ENCODE peak calls at places on chromosomes 12 and 14, in four cellular contexts. Q is esophagus squamous epithelium, Z is lung, I is neuronal stem cell. O is an unnamed sample. For H3K4me1, the result is how much of the 10 kb centered on the place peaks cover.

GRCh38 chr14:54728700-54729527 is 162.0 kb downstream of the SAMD4A start:
- DNase-seq in I (no peak), Q (no peak), Z (no peak), O (no peak)

GRCh38 chr12:106171117-106171750 is 32.5 kb upstream of the NUAK1 start:
- DNase-seq in Q (no peak), I (no peak), Z (no peak), O (no peak)

GRCh38 chr12:58801986-58802385 is 118.3 kb downstream of the LRIG3 start:
- DNase-seq in Q (no peak), Z (no peak), I (no peak), O (no peak)

GRCh38 chr12:46944104-46944503 is 118.3 kb upstream of the SLC38A4 start:
- DNase-seq in Z (no peak), I (no peak), Q (no peak), O (no peak)

GRCh38 chr12:65634626-65635331 is 189.5 kb upstream of the HMGA2 start:
- DNase-seq in Q (no peak), Z (no peak), I (no peak), O (no peak)

GRCh38 chr14:79510659-79511058 is 700.6 kb downstream of the DIO2 start:
- DNase-seq in Q (no peak), I (no peak), Z (no peak), O (no peak)

GRCh38 chr12:31298510-31298904 is 27.4 kb downstream of the SINHCAF start:
- DNase-seq in Q (no peak), Z (no peak), I (no peak), O (no peak)

GRCh38 chr14:77663289-77663688 is 44.5 kb downstream of the ALKBH1 start:
- DNase-seq in I (no peak), Z (no peak), Q (no peak), O (no peak)

GRCh38 chr14:92538412-92539017 is 24.9 kb downstream of the RIN3 start:
- DNase-seq in I (no peak), Z (no peak), Q (no peak), O (no peak)

GRCh38 chr12:110966081-110966760 is 45.8 kb upstream of the MYL2 start:
- DNase-seq in Q (no peak), I (no peak), Z (no peak), O (no peak)

GRCh38 chr14:100683578-100683977 is 43.1 kb upstream of the DLK1 start:
- DNase-seq in Z (no peak), Q (no peak), I (no peak), O (no peak)

GRCh38 chr12:74365178-74365964 is 172.3 kb upstream of the ATXN7L3B start:
- DNase-seq in Q (no peak), Z (no peak), I (no peak), O (no peak)

GRCh38 chr14:51743588-51744000 is 91.9 kb downstream of the FRMD6 start:
- DNase-seq in Q (no peak), Z (no peak), I (no peak), O (no peak)

GRCh38 chr14:64704743-64705405 is 650 bp downstream of the PLEKHG3 start:
- DNase-seq in Q (no peak), Z (no peak), I (no peak), O (no peak)

GRCh38 chr12:68803948-68804653 is 3.9 kb upstream of the MDM2 start:
- DNase-seq in I (no peak), Z (no peak), Q (no peak), O (no peak)

GRCh38 chr12:2812290-2813213 is at the start of gene ITFG2:
- DNase-seq in Z (peak), Q (peak), I (peak), O (peak)

GRCh38 chr14:73731111-73731510 is 16.9 kb upstream of the PNMA1 start:
- DNase-seq in I (no peak), Z (no peak), Q (no peak), O (no peak)

GRCh38 chr14:33962016-33962415 is 11.1 kb upstream of the EGLN3 start:
- DNase-seq in Q (no peak), I (no peak), Z (no peak), O (no peak)

GRCh38 chr12:96814200-96814599 is 92.9 kb upstream of the NEDD1 start:
- DNase-seq in Z (no peak), I (no peak), Q (no peak), O (no peak)

GRCh38 chr14:87971010-87971409 is 22.0 kb downstream of the GALC start:
- DNase-seq in Z (no peak), Q (no peak), I (no peak), O (no peak)

GRCh38 chr14:93954516-93954830 is 21.9 kb downstream of the ASB2 start:
- DNase-seq in Q (no peak), Z (no peak), I (no peak), O (no peak)
- H3K4me1 ChIP-seq in Q (half or more), Z (under half), I (under half), O (under half)

DNA sequence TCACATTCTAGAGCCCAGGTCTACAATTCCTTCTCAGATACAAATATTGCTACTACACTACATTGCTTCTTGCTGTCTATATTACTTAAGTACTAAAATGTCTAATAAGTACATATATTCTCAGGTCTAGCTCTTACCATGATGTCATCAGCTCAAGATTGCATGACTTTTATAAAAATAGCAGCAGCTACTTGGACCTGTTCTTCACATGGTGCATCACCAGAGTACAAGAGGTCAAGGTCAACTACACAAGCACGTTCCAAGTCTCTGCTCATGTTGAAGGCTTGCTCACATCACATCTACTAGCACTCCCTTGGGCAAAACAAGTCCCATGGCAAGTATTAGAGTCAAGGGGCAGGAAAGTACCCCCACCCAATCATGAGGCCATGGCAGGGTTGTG is 465.6 kb downstream of the MED13L start:
- DNase-seq in Q (no peak), Z (no peak), I (no peak), O (no peak)
- H3K4me1 ChIP-seq in Q (under half), Z (under half), I (under half), O (under half)

GRCh38 chr14:105470163-105470811 is 4.3 kb upstream of the CRIP2 start:
- DNase-seq in Q (no peak), Z (no peak), I (no peak), O (no peak)
- H3K4me1 ChIP-seq in Q (half or more), Z (under half), I (under half), O (half or more)

DNA sequence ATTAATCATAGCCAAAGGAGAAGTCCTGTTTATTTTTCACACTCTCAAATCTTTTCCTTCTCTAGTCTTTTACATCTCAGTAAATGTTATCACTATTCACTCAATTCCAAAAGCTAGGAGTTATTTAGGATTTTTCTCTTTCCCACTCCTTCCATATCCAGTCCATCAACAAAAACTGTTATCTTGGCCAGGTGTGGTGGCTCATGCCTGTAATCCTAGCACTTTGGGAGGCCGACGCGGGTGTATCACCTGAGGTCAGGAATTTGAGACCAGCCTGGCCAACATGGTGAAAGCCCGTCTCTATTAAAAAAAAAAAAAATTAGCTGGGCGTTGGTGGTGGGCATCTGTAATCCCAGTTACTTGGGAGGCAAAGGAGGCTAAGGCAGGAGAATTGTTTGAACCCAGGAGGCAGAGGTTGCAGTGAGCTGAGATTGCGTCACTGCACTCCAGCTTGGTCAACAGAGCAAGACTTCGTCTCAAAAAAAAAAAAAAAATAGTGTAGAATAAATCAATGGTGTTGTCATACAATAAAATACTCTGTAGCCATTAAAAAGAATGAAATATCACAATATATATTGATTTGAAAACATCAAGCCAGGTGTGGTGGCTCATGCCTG is 46.6 kb upstream of the FOXJ2 start:
- DNase-seq in I (no peak), Q (no peak), Z (no peak), O (no peak)
- H3K4me1 ChIP-seq in I (under half), Q (under half), Z (under half), O (under half)

DNA sequence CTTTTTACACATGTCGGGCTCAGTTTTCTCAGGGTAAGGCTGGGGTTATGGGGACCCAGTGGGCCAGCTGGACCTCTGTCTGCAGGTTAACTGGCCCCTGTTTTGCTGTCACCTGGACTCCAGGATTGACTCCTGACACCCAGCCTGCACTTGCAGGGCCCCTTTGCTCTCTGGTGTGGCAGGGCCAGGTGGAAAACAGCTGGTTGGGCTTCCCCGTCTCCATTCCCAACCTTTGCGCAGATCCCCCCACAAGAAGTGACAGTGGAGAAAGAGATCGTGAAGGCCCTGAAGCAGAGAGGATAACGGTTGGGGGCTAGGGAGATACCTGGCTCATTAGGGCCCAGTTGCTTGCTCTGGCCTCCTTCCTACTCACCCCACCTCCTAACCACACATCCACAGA is 1.5 kb upstream of the PPP1R1A start:
- DNase-seq in I (no peak), Z (no peak), Q (no peak), O (no peak)
- H3K4me1 ChIP-seq in I (under half), Z (under half), Q (under half), O (under half)

GRCh38 chr12:124387510-124387855 is 92.6 kb downstream of the RFLNA start:
- DNase-seq in Z (peak), I (no peak), Q (no peak), O (no peak)
- H3K4me1 ChIP-seq in Z (under half), I (under half), Q (half or more), O (half or more)

GRCh38 chr12:15152864-15153263 is 68.4 kb downstream of the RERG start:
- DNase-seq in Q (no peak), Z (no peak), I (no peak), O (no peak)
- H3K4me1 ChIP-seq in Q (half or more), Z (under half), I (under half), O (under half)

GRCh38 chr12:54389536-54390175 is 5.1 kb upstream of the ZNF385A start:
- DNase-seq in Z (no peak), I (no peak), Q (no peak), O (no peak)

GRCh38 chr12:54389139-54389508 is 4.6 kb upstream of the ZNF385A start:
- DNase-seq in Z (no peak), I (no peak), Q (no peak), O (no peak)

GRCh38 chr12:54388214-54389138 is 3.9 kb upstream of the ZNF385A start:
- DNase-seq in Z (no peak), Q (no peak), I (no peak), O (no peak)

GRCh38 chr12:54390668-54391551 is 6.4 kb upstream of the ZNF385A start:
- DNase-seq in Z (no peak), Q (no peak), I (no peak), O (no peak)

DNA sequence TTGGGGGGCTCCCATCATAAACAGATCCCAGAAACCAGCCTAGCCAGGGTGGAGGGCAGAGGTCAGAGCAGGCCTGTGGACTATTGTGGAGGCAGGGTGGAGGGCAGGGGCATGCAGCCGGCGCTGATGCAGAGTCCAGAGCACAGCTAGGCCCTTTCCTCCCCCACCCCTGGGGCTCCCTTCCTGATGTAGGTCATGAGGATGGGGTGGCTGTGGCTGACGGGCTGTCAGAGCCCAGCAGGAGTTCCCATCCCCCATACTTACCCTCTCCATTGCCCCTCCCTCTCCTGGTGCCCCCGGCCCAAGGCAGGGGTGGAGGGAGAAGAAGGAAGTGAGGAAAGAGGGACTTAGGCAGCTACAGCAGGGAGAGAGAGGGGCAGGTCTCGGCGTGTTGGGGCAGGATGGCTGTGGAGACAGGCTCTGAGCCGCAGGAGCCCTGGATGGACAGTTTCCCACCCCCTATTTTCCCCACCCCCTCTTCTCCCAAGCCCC is 5.7 kb upstream of the ZNF385A start:
- DNase-seq in Q (no peak), Z (no peak), I (no peak), O (no peak)
- H3K4me1 ChIP-seq in Q (half or more), Z (under half), I (half or more), O (half or more)

O was measured in vagina.